ENCODE peak calls at places on chromosomes 11 and 22, in five cellular contexts. A is activated CD4-positive, alpha-beta T cell treated with anti-CD3 and anti-CD28 coated beads for 48 hours; K is effector memory CD8-positive, alpha-beta T cell; C is CD8-positive, alpha-beta memory T cell; E is H9. G is an unnamed sample.

GRCh38 chr11:70481625-70482528 is 83.5 kb downstream of the CTTN start:
- DNase-seq in A (no peak), K (no peak), C (no peak), E (no peak), G (no peak)

GRCh38 chr11:70303070-70303469 is 32.6 kb downstream of the PPFIA1 start:
- DNase-seq in A (no peak), K (no peak), C (no peak), E (no peak), G (no peak)

GRCh38 chr11:44988981-44989635 is 38.4 kb upstream of the TP53I11 start:
- DNase-seq in A (no peak), K (no peak), C (no peak), E (peak; percentile 10), G (no peak)

GRCh38 chr22:30206964-30207363 is 39.6 kb downstream of the LIF start:
- DNase-seq in A (no peak), K (no peak), C (no peak), E (peak; percentile 55), G (no peak)

GRCh38 chr11:73330569-73331093 is 22.6 kb downstream of the ARHGEF17 start:
- DNase-seq in A (no peak), K (no peak), C (no peak), E (no peak), G (no peak)

GRCh38 chr11:57210731-57211335 is 26.2 kb downstream of the APLNR start:
- DNase-seq in A (no peak), K (no peak), C (no peak), E (no peak), G (no peak)

GRCh38 chr11:74822187-74822586 is 73.5 kb downstream of the RNF169 start:
- DNase-seq in A (no peak), K (no peak), C (no peak), E (no peak), G (no peak)

GRCh38 chr11:10770626-10771254 is 19.7 kb downstream of the CTR9 start:
- DNase-seq in A (peak; percentile 34), K (no peak), C (no peak), E (no peak), G (peak; percentile 10)

GRCh38 chr11:119450590-119450989 is 27.6 kb upstream of the THY1 start:
- DNase-seq in A (no peak), K (no peak), C (no peak), E (no peak), G (no peak)

GRCh38 chr11:64611176-64611575 is 20.2 kb downstream of the SLC22A12 start:
- DNase-seq in A (no peak), K (no peak), C (no peak), E (no peak), G (no peak)

GRCh38 chr11:16925495-16926065 is 88.6 kb downstream of the PLEKHA7 start:
- DNase-seq in A (peak; percentile 38), K (no peak), C (peak; percentile 3), E (peak; percentile 83), G (no peak)

GRCh38 chr11:124895471-124895971 is 2.1 kb downstream of the ROBO4 start:
- DNase-seq in A (no peak), K (no peak), C (no peak), E (peak; percentile 27), G (no peak)

GRCh38 chr11:71451596-71452353 is 1.2 kb upstream of the NADSYN1 start:
- DNase-seq in A (no peak), K (peak; percentile 5), C (no peak), E (peak; percentile 86), G (no peak)

GRCh38 chr11:114027941-114028340 is 31.6 kb upstream of the ZBTB16 start:
- DNase-seq in A (no peak), K (no peak), C (no peak), E (no peak), G (no peak)

GRCh38 chr11:100887659-100888058 is 200.6 kb downstream of the ARHGAP42 start:
- DNase-seq in A (no peak), K (no peak), C (no peak), E (no peak), G (no peak)

GRCh38 chr11:110085255-110085838 is 7.8 kb upstream of the ZC3H12C start:
- DNase-seq in A (no peak), K (no peak), C (no peak), E (no peak), G (no peak)

GRCh38 chr11:126561327-126561893 is 205.9 kb downstream of the ST3GAL4 start:
- DNase-seq in A (peak; percentile 43), K (peak; percentile 1), C (no peak), E (peak; percentile 78), G (no peak)

GRCh38 chr11:119028346-119029068 is 2.2 kb downstream of the SLC37A4 start:
- DNase-seq in A (no peak), K (no peak), C (no peak), E (no peak), G (no peak)

GRCh38 chr11:130817608-130817944 is 98.7 kb downstream of the SNX19 start:
- DNase-seq in A (no peak), K (no peak), C (no peak), E (no peak), G (no peak)

GRCh38 chr11:60788401-60789110 is 3.4 kb downstream of the MS4A10 start:
- DNase-seq in A (no peak), K (no peak), C (no peak), E (no peak), G (no peak)

G was measured in T-helper 9 cell.